ENCODE peak calls at places on chromosomes 13 and 19, in four cellular contexts. T is Panc1, N is astrocyte of the spinal cord, W is progenitor cell of endocrine pancreas. S is an unnamed sample.

GRCh38 chr13:23462815-23463559 is 29.5 kb upstream of the SACS start:
- DNase-seq in W (no peak), T (no peak), N (no peak), S (peak; percentile 68)

GRCh38 chr13:36163809-36164308 is 32.7 kb upstream of the DCLK1 start:
- DNase-seq in N (peak; percentile 99), T (no peak), W (no peak), S (peak; percentile 95)

GRCh38 chr13:84542348-84542747 is 660.1 kb upstream of the SLITRK1 start:
- DNase-seq in N (no peak), T (no peak), W (no peak), S (no peak)

GRCh38 chr19:10230155-10230903 is 802 bp downstream of the S1PR2 start:
- DNase-seq in N (no peak), W (peak; percentile 63), T (no peak), S (no peak)

GRCh38 chr13:90591260-90591926 is 756.1 kb upstream of the MIR17HG start:
- DNase-seq in N (no peak), W (no peak), T (no peak), S (no peak)

GRCh38 chr19:58579473-58580142 is 6.5 kb upstream of the MZF1 start:
- DNase-seq in W (no peak), N (no peak), T (no peak), S (no peak)

GRCh38 chr19:7652061-7652641 is 15.2 kb downstream of the STXBP2 start:
- DNase-seq in T (peak; percentile 70), W (peak; percentile 90), N (peak; percentile 72), S (peak; percentile 56)

GRCh38 chr13:80577951-80578670 is 237.2 kb upstream of the SPRY2 start:
- DNase-seq in T (no peak), W (no peak), N (no peak), S (no peak)

GRCh38 chr13:23505007-23505406 is 65.2 kb upstream of the TNFRSF19 start:
- DNase-seq in T (no peak), N (peak; percentile 34), W (no peak), S (peak; percentile 65)

GRCh38 chr13:44365008-44365407 is 8.6 kb upstream of the SERP2 start:
- DNase-seq in T (no peak), W (no peak), N (peak; percentile 47), S (no peak)

GRCh38 chr13:25375727-25376358 is 4.1 kb downstream of the ATP8A2 start:
- DNase-seq in N (peak; percentile 48), W (peak; percentile 18), T (peak; percentile 25), S (peak; percentile 28)

GRCh38 chr13:107585466-107585865 is 629.9 kb downstream of the LIG4 start:
- DNase-seq in W (no peak), T (no peak), N (no peak), S (no peak)

DNA sequence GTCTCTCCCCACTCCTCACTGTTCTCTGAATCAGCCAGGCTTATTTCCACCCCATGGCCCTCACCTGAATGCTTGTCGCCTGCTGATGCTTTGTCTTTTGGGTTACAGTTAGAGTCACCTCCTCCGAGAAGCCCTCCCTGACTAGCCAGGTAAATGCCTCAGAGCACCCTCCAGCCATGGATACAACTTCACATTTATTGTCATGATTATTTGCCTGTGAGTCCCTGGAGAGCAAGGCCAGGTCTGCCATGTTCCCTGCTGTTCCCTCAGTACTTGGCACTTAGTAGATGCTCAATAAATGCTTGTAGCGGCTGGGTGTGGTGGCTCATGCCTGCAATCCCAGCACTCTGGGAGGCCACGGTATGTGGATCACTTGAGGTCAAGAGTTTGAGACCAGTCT is 3.7 kb upstream of the PDE4C start:
- DNase-seq in W (no peak), T (no peak), N (no peak), S (no peak)
- TF ChIP-seq CTCF in W (no peak), T (no peak), N (no peak), S (no peak)

GRCh38 chr19:40313229-40313983 is 28.3 kb upstream of the AKT2 start:
- DNase-seq in T (no peak), N (no peak), W (no peak), S (no peak)
- TF ChIP-seq CTCF in T (no peak), N (no peak), W (no peak), S (no peak)

DNA sequence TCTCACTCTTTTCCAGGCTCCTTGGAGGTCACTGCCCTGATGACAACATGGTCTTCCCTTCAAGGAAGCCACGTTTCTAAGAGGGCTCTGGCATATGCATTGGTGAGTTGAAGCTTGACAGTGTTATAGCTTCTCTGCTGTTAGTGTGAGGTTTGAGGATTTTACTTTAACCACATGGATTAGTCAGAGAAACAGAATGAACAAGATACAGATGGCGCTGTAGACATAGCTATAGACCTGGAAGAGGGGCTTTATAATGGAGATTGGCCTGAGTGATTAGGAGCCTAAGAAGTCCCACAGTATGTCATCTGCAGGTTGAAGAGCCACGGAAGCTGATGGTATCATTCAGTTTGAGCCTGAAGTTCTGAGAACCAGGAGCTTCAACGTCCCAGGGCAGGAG is 18.4 kb upstream of the URI1 start:
- DNase-seq in W (no peak), N (no peak), T (no peak), S (no peak)
- TF ChIP-seq CTCF in W (no peak), N (no peak), T (no peak), S (no peak)

DNA sequence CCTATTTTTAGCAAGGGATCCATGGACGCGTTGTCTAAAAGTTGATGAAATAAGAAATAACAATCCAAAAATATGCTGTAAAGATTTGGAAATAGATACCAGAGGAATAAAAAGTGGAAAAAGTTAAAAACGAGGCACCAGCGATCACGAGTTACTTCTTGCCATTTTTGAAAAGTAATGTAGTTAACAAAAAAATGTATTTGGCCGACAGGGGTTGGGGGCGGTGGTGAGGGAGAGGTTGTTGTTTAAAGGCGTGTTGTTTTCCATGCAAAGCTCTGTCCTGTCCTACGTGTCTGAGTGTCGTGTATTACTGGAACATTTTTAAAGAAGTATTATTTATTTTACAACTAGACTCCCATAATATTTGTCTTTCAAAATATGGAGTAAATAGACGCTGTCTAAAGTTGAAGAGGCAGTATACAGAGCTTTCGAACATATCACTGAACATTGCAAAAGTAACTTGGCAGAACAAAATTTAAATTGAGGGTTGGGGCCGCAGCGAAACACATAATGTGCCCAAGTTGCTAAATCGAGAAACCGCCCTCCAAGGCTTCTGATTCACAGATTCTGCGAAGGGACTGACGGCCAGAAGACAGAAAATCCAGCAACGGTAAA is 836 bp downstream of the FBXO17 start:
- DNase-seq in W (no peak), N (no peak), T (no peak), S (no peak)
- TF ChIP-seq CTCF in W (no peak), N (no peak), T (no peak), S (no peak)

GRCh38 chr13:109333893-109334651 is 452.3 kb downstream of the IRS2 start:
- DNase-seq in N (no peak), T (no peak), W (no peak), S (no peak)
- TF ChIP-seq CTCF in N (no peak), T (no peak), W (no peak), S (no peak)